ENCODE peak calls at places on chromosome 5, in six cellular contexts. B is right atrium auricular region, P is heart right ventricle, H is transverse colon, N is fibroblast of lung, A is endodermal cell. I is an unnamed sample. For H3K4me1 and H3K9me3, the result is how much of the 10 kb centered on the place peaks cover.

GRCh38 chr5:54836959-54837534 is 148.3 kb downstream of the ESM1 start:
- DNase-seq in A (no peak), B (no peak), N (no peak), P (no peak), H (no peak), I (no peak)

GRCh38 chr5:60958088-60958487 is 13.1 kb downstream of the NDUFAF2 start:
- DNase-seq in N (no peak), B (no peak), H (no peak), P (no peak), A (no peak), I (no peak)

GRCh38 chr5:54445691-54446090 is 9.8 kb upstream of the HSPB3 start:
- DNase-seq in P (no peak), N (no peak), A (no peak), H (no peak), B (no peak), I (no peak)

GRCh38 chr5:78360674-78361225 is 333 bp downstream of the SCAMP1 start:
- DNase-seq in H (peak), B (no peak), A (peak), N (no peak), P (peak), I (peak)

GRCh38 chr5:141492168-141492885 is 3.4 kb downstream of the PCDHGC5 start:
- DNase-seq in H (no peak), N (no peak), P (no peak), A (peak), B (no peak), I (no peak)

GRCh38 chr5:37197340-37198050 is 51.7 kb downstream of the CPLANE1 start:
- DNase-seq in A (peak), P (no peak), H (no peak), B (no peak), N (no peak), I (no peak)

GRCh38 chr5:176192094-176192721 is 46.0 kb upstream of the SIMC1 start:
- DNase-seq in N (no peak), B (no peak), H (no peak), A (peak), P (no peak), I (no peak)

GRCh38 chr5:130731839-130732238 is 433.2 kb downstream of the HINT1 start:
- DNase-seq in B (no peak), H (no peak), N (no peak), P (no peak), A (no peak), I (no peak)

GRCh38 chr5:55438931-55439477 is 95.8 kb downstream of the PLPP1 start:
- DNase-seq in B (no peak), N (peak), P (no peak), H (peak), A (no peak), I (no peak)

GRCh38 chr5:32777733-32778132 is 66.6 kb downstream of the NPR3 start:
- DNase-seq in N (peak), H (no peak), P (no peak), A (no peak), B (no peak), I (no peak)

GRCh38 chr5:172421-172820 is 18.9 kb upstream of the LRRC14B start:
- DNase-seq in P (no peak), H (no peak), N (no peak), B (no peak), A (no peak), I (no peak)

GRCh38 chr5:176543428-176544182 is 5.5 kb upstream of the CDHR2 start:
- DNase-seq in P (peak), N (peak), A (peak), B (no peak), H (peak), I (peak)

GRCh38 chr5:136084698-136085097 is 47.9 kb upstream of the SMAD5 start:
- DNase-seq in H (peak), B (no peak), P (peak), N (no peak), A (no peak), I (no peak)

GRCh38 chr5:150783422-150783928 is 4.9 kb downstream of the SMIM3 start:
- DNase-seq in H (peak), B (peak), N (peak), A (peak), P (no peak), I (peak)

GRCh38 chr5:39376293-39376714 is 12.0 kb upstream of the C9 start:
- DNase-seq in B (no peak), N (peak), H (peak), A (peak), P (no peak), I (no peak)

GRCh38 chr5:3006961-3007551 is 255.6 kb upstream of the IRX2 start:
- DNase-seq in A (peak), P (no peak), H (no peak), N (no peak), B (no peak), I (no peak)

GRCh38 chr5:69136296-69136695 is 30.7 kb upstream of the CCNB1 start:
- DNase-seq in A (no peak), H (no peak), N (no peak), P (no peak), B (no peak), I (no peak)

GRCh38 chr5:14528926-14529325 is 52.7 kb upstream of the OTULINL start:
- DNase-seq in N (no peak), B (peak), H (no peak), A (no peak), P (no peak), I (no peak)

GRCh38 chr5:51378778-51379652 is 4.2 kb upstream of the ISL1 start:
- DNase-seq in B (no peak), N (peak), H (no peak), P (no peak), A (peak), I (no peak)

DNA sequence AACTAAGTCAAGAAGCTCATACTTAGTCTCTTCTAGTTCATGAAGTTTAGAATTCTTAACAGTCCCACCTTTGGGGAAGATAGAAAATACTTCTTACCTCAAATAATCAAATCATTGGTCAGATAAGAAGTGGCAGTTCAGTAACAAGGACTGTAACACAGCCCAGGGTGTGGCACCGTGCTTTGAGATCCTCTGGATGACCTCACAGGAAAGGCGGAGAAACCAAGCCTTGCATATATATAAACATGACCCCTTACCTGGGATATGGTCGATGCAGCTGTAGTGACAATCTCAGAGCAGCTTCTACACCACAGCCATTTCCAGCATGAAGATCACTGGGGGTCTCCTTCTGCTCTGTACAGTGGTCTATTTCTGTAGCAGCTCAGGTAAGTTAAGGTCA is at the start of gene SPINK7:
- DNase-seq in P (no peak), A (no peak), H (no peak), N (no peak), B (no peak), I (no peak)
- H3K4me1 ChIP-seq in P (under half), A (under half), H (under half), N (under half), B (under half), I (under half)

DNA sequence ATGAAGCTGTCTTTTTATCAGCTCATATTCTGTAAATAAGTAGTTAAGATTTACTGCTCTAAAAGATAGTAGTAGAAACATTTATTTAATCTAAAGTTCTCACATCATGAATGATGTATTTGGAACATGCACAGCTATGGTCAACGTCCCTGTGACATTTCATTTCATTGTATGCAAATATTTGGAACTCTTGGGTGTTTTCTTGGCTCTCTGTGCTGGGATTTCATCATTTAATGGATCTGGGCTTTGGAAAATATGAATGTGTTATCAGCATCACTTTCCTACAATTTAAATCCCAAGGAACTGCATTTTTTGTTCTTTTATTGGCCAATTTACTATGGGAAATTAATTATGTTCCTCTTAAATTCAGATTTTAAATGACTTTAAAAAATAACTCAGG is 462.9 kb downstream of the SEMA5A start:
- DNase-seq in H (no peak), P (no peak), A (no peak), B (no peak), N (no peak), I (no peak)
- H3K9me3 ChIP-seq in H (under half), P (under half), A (under half), B (under half), N (under half), I (under half)

GRCh38 chr5:57442080-57442839 is 40.4 kb downstream of the ACTBL2 start:
- DNase-seq in H (no peak), N (peak), A (no peak), P (no peak), B (no peak), I (no peak)
- H3K4me3 ChIP-seq in H (no peak), N (no peak), A (no peak), P (no peak), B (no peak), I (no peak)

GRCh38 chr5:139391570-139392323 is 2.0 kb upstream of the MZB1 start:
- DNase-seq in A (no peak), N (peak), H (peak), B (no peak), P (no peak), I (no peak)

GRCh38 chr5:139393497-139394122 is 1.3 kb downstream of the PROB1 start:
- DNase-seq in B (no peak), P (no peak), A (no peak), N (no peak), H (no peak), I (no peak)

GRCh38 chr5:139392678-139393496 is 2.0 kb downstream of the PROB1 start:
- DNase-seq in A (peak), B (no peak), N (peak), P (peak), H (peak), I (peak)

GRCh38 chr5:139390639-139391569 is 1.2 kb upstream of the MZB1 start:
- DNase-seq in B (no peak), H (no peak), N (no peak), P (no peak), A (peak), I (no peak)

GRCh38 chr5:139392324-139392677 is 2.6 kb upstream of the MZB1 start:
- DNase-seq in H (no peak), P (no peak), N (no peak), A (no peak), B (no peak), I (no peak)
- H3K4me1 ChIP-seq in H (half or more), P (half or more), N (under half), A (under half), B (half or more), I (under half)

I was measured in effector memory CD4-positive, alpha-beta T cell.